ENCODE peak calls at places on chromosomes 3 and 15, in four cellular contexts. One of them, this sample, is unnamed.

GRCh38 chr3:46627078-46627477 is 14.8 kb downstream of the FAM240A start:
- DNase-seq in iPS DF 6.9: no peak
- DNase-seq in upper lobe of left lung: no peak
- DNase-seq in transverse colon: no peak
- DNase-seq in this sample: no peak

GRCh38 chr3:64438837-64439236 is 213.6 kb upstream of the PRICKLE2 start:
- DNase-seq in iPS DF 6.9: no peak
- DNase-seq in upper lobe of left lung: no peak
- DNase-seq in transverse colon: no peak
- DNase-seq in this sample: no peak

GRCh38 chr3:170531557-170532335 is 54.1 kb downstream of the SLC7A14 start:
- DNase-seq in iPS DF 6.9: no peak
- DNase-seq in upper lobe of left lung: no peak
- DNase-seq in transverse colon: no peak
- DNase-seq in this sample: no peak

GRCh38 chr15:88658972-88659931 is 20.4 kb downstream of the ISG20 start:
- DNase-seq in iPS DF 6.9: no peak
- DNase-seq in upper lobe of left lung: no peak
- DNase-seq in transverse colon: no peak
- DNase-seq in this sample: no peak

GRCh38 chr3:46405301-46406079 is 1.4 kb downstream of the CCR5AS start:
- DNase-seq in iPS DF 6.9: no peak
- DNase-seq in upper lobe of left lung: peak
- DNase-seq in transverse colon: peak
- DNase-seq in this sample: no peak

GRCh38 chr15:89852342-89853005 is 37.8 kb upstream of the ANPEP start:
- DNase-seq in iPS DF 6.9: no peak
- DNase-seq in upper lobe of left lung: no peak
- DNase-seq in transverse colon: peak
- DNase-seq in this sample: no peak

GRCh38 chr15:101000271-101000681 is 81.1 kb downstream of the LRRK1 start:
- DNase-seq in iPS DF 6.9: no peak
- DNase-seq in upper lobe of left lung: no peak
- DNase-seq in transverse colon: no peak
- DNase-seq in this sample: no peak

GRCh38 chr15:89936051-89936792 is 23.5 kb upstream of the ARPIN start:
- DNase-seq in iPS DF 6.9: no peak
- DNase-seq in upper lobe of left lung: no peak
- DNase-seq in transverse colon: no peak
- DNase-seq in this sample: no peak

GRCh38 chr3:188559069-188559410 is 405.1 kb downstream of the LPP start:
- DNase-seq in iPS DF 6.9: no peak
- DNase-seq in upper lobe of left lung: no peak
- DNase-seq in transverse colon: no peak
- DNase-seq in this sample: no peak

GRCh38 chr15:60397772-60398445 is at the start of gene ANXA2:
- DNase-seq in iPS DF 6.9: no peak
- DNase-seq in upper lobe of left lung: peak
- DNase-seq in transverse colon: peak
- DNase-seq in this sample: no peak

GRCh38 chr15:31391687-31392671 is 65.3 kb downstream of the KLF13 start:
- DNase-seq in iPS DF 6.9: no peak
- DNase-seq in upper lobe of left lung: peak
- DNase-seq in transverse colon: peak
- DNase-seq in this sample: peak

GRCh38 chr15:71364117-71364584 is 248.9 kb downstream of the THSD4 start:
- DNase-seq in iPS DF 6.9: no peak
- DNase-seq in upper lobe of left lung: no peak
- DNase-seq in transverse colon: peak
- DNase-seq in this sample: no peak

GRCh38 chr3:19595884-19596283 is 338.1 kb downstream of the EFHB start:
- DNase-seq in iPS DF 6.9: no peak
- DNase-seq in upper lobe of left lung: no peak
- DNase-seq in transverse colon: no peak
- DNase-seq in this sample: no peak

GRCh38 chr3:96813134-96813819 is 1.1 kb upstream of the EPHA6 start:
- DNase-seq in iPS DF 6.9: peak
- DNase-seq in upper lobe of left lung: peak
- DNase-seq in transverse colon: peak
- DNase-seq in this sample: no peak

GRCh38 chr3:71152892-71153265 is 430.6 kb downstream of the FOXP1 start:
- DNase-seq in iPS DF 6.9: no peak
- DNase-seq in upper lobe of left lung: no peak
- DNase-seq in transverse colon: peak
- DNase-seq in this sample: no peak

GRCh38 chr15:86611392-86612040 is 531.8 kb downstream of the AGBL1 start:
- DNase-seq in iPS DF 6.9: no peak
- DNase-seq in upper lobe of left lung: no peak
- DNase-seq in transverse colon: no peak
- DNase-seq in this sample: peak

GRCh38 chr15:83846847-83847246 is 192.9 kb downstream of the ADAMTSL3 start:
- DNase-seq in iPS DF 6.9: no peak
- DNase-seq in upper lobe of left lung: no peak
- DNase-seq in transverse colon: no peak
- DNase-seq in this sample: no peak

DNA sequence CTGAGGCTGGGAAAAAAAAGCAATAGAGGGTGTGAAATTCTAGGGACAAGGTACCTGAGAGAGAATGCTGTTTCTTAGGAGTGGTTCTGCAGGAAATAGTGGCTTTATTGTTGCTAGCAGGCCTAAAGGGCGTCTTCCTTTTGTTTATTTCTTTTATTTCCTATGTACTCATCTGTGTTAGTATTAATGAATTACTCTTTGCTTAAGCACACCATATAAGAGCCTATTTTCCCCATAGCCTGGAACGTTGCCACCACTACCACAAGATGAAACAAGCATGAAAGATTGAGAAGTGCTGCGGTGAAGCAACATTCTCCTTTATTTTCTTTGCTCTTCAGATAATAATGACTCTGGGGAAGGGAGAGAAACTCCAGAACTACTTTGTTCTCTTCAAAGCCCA is 21.3 kb upstream of the GOLIM4 start:
- DNase-seq in iPS DF 6.9: no peak
- DNase-seq in upper lobe of left lung: peak
- DNase-seq in transverse colon: no peak
- DNase-seq in this sample: no peak
- H3K27ac ChIP-seq in iPS DF 6.9: no peak
- H3K27ac ChIP-seq in upper lobe of left lung: peak
- H3K27ac ChIP-seq in transverse colon: peak
- H3K27ac ChIP-seq in this sample: no peak

GRCh38 chr3:102688556-102688930 is 253.7 kb downstream of the ZPLD1 start:
- DNase-seq in iPS DF 6.9: no peak
- DNase-seq in upper lobe of left lung: no peak
- DNase-seq in transverse colon: no peak
- DNase-seq in this sample: no peak
- H3K27ac ChIP-seq in iPS DF 6.9: no peak
- H3K27ac ChIP-seq in upper lobe of left lung: no peak
- H3K27ac ChIP-seq in transverse colon: no peak
- H3K27ac ChIP-seq in this sample: no peak

DNA sequence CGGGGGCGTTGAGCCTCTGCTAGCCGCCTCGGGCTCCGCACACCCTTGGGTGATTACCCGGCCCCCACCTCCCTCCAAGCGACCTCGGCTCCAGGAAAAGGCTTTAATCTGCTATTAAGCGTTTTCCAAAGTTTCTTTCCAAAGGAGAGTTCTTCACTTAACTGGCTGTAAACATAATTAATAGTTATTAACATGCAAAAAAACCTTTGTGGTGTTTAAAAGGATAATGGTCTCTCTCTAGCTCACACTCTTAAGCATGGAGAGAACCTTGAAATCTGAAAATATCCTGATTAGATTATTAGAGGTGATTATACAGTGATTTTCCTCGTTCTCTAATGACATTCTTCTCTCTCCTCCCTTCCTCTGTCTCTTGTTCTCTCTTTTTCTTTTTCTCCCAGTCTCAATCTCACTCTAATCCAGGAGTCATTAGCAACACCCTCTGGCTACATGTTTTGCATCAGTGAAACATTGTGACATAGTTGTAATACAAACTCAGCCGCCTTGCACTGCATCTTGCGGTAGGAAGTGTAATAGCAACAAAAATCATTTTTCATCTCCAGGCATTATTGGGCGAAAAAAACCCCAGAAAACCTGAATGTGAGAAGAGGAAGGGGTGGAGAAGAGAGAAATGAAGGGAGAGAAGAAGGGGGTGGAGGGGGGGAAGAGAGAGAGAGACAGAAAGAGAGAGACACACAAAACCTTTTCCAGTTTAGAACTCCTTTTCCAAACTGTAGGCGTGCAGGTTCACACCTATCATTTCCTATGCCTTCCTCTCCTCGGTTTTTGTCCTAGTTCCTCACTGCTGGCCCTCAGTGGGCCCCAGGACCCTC is 24.4 kb downstream of the NR2F2 start:
- DNase-seq in iPS DF 6.9: no peak
- DNase-seq in upper lobe of left lung: no peak
- DNase-seq in transverse colon: no peak
- DNase-seq in this sample: no peak
- H3K27ac ChIP-seq in iPS DF 6.9: no peak
- H3K27ac ChIP-seq in upper lobe of left lung: peak
- H3K27ac ChIP-seq in transverse colon: peak
- H3K27ac ChIP-seq in this sample: peak

DNA sequence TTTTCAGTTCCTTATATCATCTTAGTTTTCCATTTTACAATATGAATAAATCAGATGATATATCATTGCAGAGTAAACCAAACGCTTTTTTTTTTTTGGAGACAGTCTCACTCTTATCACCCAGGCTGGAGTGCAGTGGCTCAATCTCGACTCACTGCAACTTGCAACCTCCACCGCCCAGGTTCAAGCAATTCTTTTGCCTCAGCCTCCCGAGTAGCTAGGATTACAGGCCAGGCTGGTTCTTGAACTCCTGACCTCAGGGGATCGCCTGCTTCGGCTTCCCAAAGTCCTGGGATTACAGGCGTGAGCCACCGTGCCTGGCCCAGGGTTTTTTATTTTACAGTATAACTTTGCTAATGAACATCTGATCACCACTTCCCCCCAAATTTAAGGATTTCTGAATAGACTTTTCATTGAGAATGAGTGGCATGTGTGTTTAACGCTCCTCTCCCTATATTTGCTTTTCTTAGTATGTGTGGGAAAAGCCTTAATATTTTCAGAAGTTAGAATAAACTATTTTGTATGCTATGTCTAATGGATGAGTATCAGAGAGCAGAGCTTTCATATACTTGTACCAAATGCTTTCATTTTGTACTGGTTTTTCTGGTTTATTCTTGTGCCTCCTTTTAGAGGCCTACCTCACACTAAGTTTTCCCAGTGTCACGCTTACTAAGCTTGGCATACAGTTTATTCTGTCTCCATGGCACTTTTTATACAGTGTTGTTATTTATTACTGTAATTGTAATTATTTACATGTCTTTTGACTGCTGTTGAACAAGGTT is 5.7 kb upstream of the EBLN2 start:
- DNase-seq in iPS DF 6.9: no peak
- DNase-seq in upper lobe of left lung: no peak
- DNase-seq in transverse colon: no peak
- DNase-seq in this sample: no peak
- H3K27ac ChIP-seq in iPS DF 6.9: no peak
- H3K27ac ChIP-seq in upper lobe of left lung: peak
- H3K27ac ChIP-seq in transverse colon: peak
- H3K27ac ChIP-seq in this sample: no peak

GRCh38 chr3:31892500-31892899 is 88.6 kb downstream of the OSBPL10 start:
- DNase-seq in iPS DF 6.9: no peak
- DNase-seq in upper lobe of left lung: no peak
- DNase-seq in transverse colon: no peak
- DNase-seq in this sample: no peak
- H3K27ac ChIP-seq in iPS DF 6.9: no peak
- H3K27ac ChIP-seq in upper lobe of left lung: no peak
- H3K27ac ChIP-seq in transverse colon: no peak
- H3K27ac ChIP-seq in this sample: no peak

GRCh38 chr3:25456723-25457122 is 28.7 kb downstream of the RARB start:
- DNase-seq in iPS DF 6.9: no peak
- DNase-seq in upper lobe of left lung: no peak
- DNase-seq in transverse colon: no peak
- DNase-seq in this sample: no peak

GRCh38 chr3:25457642-25458419 is 29.8 kb downstream of the RARB start:
- DNase-seq in iPS DF 6.9: no peak
- DNase-seq in upper lobe of left lung: no peak
- DNase-seq in transverse colon: no peak
- DNase-seq in this sample: no peak

GRCh38 chr3:25455316-25456232 is 27.5 kb downstream of the RARB start:
- DNase-seq in iPS DF 6.9: no peak
- DNase-seq in upper lobe of left lung: no peak
- DNase-seq in transverse colon: no peak
- DNase-seq in this sample: no peak

GRCh38 chr3:25460751-25461150 is 32.7 kb downstream of the RARB start:
- DNase-seq in iPS DF 6.9: no peak
- DNase-seq in upper lobe of left lung: no peak
- DNase-seq in transverse colon: no peak
- DNase-seq in this sample: no peak

GRCh38 chr3:25458420-25458814 is 30.4 kb downstream of the RARB start:
- DNase-seq in iPS DF 6.9: no peak
- DNase-seq in upper lobe of left lung: no peak
- DNase-seq in transverse colon: no peak
- DNase-seq in this sample: no peak
- H3K27ac ChIP-seq in iPS DF 6.9: no peak
- H3K27ac ChIP-seq in upper lobe of left lung: no peak
- H3K27ac ChIP-seq in transverse colon: no peak
- H3K27ac ChIP-seq in this sample: no peak

GRCh38 chr3:129314757-129315385 is 36.2 kb downstream of the HMCES start:
- DNase-seq in iPS DF 6.9: peak
- DNase-seq in upper lobe of left lung: peak
- DNase-seq in transverse colon: peak
- DNase-seq in this sample: no peak
- H3K27ac ChIP-seq in iPS DF 6.9: no peak
- H3K27ac ChIP-seq in upper lobe of left lung: peak
- H3K27ac ChIP-seq in transverse colon: peak
- H3K27ac ChIP-seq in this sample: peak

GRCh38 chr3:194401346-194401745 is 2.3 kb upstream of the GP5 start:
- DNase-seq in iPS DF 6.9: no peak
- DNase-seq in upper lobe of left lung: no peak
- DNase-seq in transverse colon: no peak
- DNase-seq in this sample: no peak

GRCh38 chr3:194396897-194397756 is 1.9 kb downstream of the GP5 start:
- DNase-seq in iPS DF 6.9: no peak
- DNase-seq in upper lobe of left lung: no peak
- DNase-seq in transverse colon: no peak
- DNase-seq in this sample: no peak

GRCh38 chr3:194397757-194398312 is 1.2 kb downstream of the GP5 start:
- DNase-seq in iPS DF 6.9: no peak
- DNase-seq in upper lobe of left lung: no peak
- DNase-seq in transverse colon: no peak
- DNase-seq in this sample: no peak

GRCh38 chr3:194399874-194400411 is 877 bp upstream of the GP5 start:
- DNase-seq in iPS DF 6.9: no peak
- DNase-seq in upper lobe of left lung: no peak
- DNase-seq in transverse colon: no peak
- DNase-seq in this sample: no peak

DNA sequence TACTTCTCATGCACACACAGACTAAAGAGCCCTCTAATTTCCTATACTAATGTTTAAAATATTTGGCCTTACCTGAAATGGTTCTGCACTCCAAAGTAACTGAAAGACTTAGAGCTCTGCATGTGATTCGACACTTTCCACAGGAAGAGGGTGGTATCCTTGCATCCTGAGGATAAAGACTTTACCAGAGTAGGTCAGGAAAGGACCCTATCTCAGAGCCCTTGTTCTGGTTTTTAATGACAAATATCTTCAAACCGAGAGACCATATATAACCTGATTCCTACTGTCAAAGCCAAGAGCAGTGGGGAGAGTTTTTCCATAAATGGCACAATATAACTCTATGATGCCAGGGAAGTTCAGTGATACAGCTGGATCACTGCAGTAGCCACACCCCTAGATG is at the start of gene GP5:
- DNase-seq in iPS DF 6.9: no peak
- DNase-seq in upper lobe of left lung: no peak
- DNase-seq in transverse colon: no peak
- DNase-seq in this sample: no peak
- H3K27ac ChIP-seq in iPS DF 6.9: no peak
- H3K27ac ChIP-seq in upper lobe of left lung: no peak
- H3K27ac ChIP-seq in transverse colon: no peak
- H3K27ac ChIP-seq in this sample: no peak

GRCh38 chr3:69005071-69005816 is 8.2 kb downstream of the EOGT start:
- DNase-seq in iPS DF 6.9: no peak
- DNase-seq in upper lobe of left lung: no peak
- DNase-seq in transverse colon: no peak
- DNase-seq in this sample: no peak
- H3K27ac ChIP-seq in iPS DF 6.9: no peak
- H3K27ac ChIP-seq in upper lobe of left lung: no peak
- H3K27ac ChIP-seq in transverse colon: no peak
- H3K27ac ChIP-seq in this sample: no peak

This sample was measured in Panc1.